ENCODE peak calls at places on chromosome 22, in seven cellular contexts. O, S, B, G, J, H and A are unnamed samples.

GRCh38 chr22:35892192-35892591 is 136.4 kb downstream of the RBFOX2 start:
- DNase-seq in O (no peak), S (no peak), B (no peak), G (no peak), J (no peak), H (no peak), A (no peak)

GRCh38 chr22:22048318-22048942 is 65.8 kb upstream of the TOP3B start:
- DNase-seq in O (no peak), S (no peak), B (no peak), G (no peak), J (no peak), H (no peak), A (no peak)

GRCh38 chr22:24183321-24184031 is 2.2 kb downstream of the SUSD2 start:
- DNase-seq in O (peak), S (no peak), B (no peak), G (no peak), J (no peak), H (no peak), A (no peak)

GRCh38 chr22:29266564-29267461 is 968 bp downstream of the RHBDD3 start:
- DNase-seq in O (peak), S (no peak), B (no peak), G (no peak), J (no peak), H (no peak), A (no peak)

GRCh38 chr22:21960200-21961126 is 7.8 kb upstream of the PPM1F start:
- DNase-seq in O (no peak), S (no peak), B (no peak), G (no peak), J (no peak), H (no peak), A (no peak)

GRCh38 chr22:26968873-26969272 is 311.5 kb downstream of the MIAT start:
- DNase-seq in O (no peak), S (no peak), B (no peak), G (no peak), J (no peak), H (no peak), A (no peak)

GRCh38 chr22:45448431-45448830 is 34.9 kb downstream of the RIBC2 start:
- DNase-seq in O (no peak), S (peak), B (no peak), G (no peak), J (peak), H (no peak), A (no peak)

GRCh38 chr22:33335611-33336279 is 277.6 kb upstream of the SYN3 start:
- DNase-seq in O (no peak), S (no peak), B (no peak), G (no peak), J (no peak), H (no peak), A (no peak)

GRCh38 chr22:28801845-28802594 is 1.7 kb upstream of the XBP1 start:
- DNase-seq in O (no peak), S (no peak), B (no peak), G (no peak), J (no peak), H (no peak), A (no peak)

GRCh38 chr22:48560836-48561235 is 1266.8 kb downstream of the BRD1 start:
- DNase-seq in O (no peak), S (peak), B (no peak), G (no peak), J (no peak), H (no peak), A (no peak)

GRCh38 chr22:16609548-16610261 is 17.1 kb upstream of the CCT8L2 start:
- DNase-seq in O (no peak), S (no peak), B (no peak), G (no peak), J (no peak), H (no peak), A (no peak)

GRCh38 chr22:28333106-28333505 is 346.5 kb downstream of the TTC28 start:
- DNase-seq in O (no peak), S (no peak), B (no peak), G (no peak), J (no peak), H (no peak), A (no peak)

GRCh38 chr22:30277547-30278344 is 11.1 kb upstream of the OSM start:
- DNase-seq in O (no peak), S (no peak), B (no peak), G (no peak), J (no peak), H (no peak), A (no peak)

GRCh38 chr22:26658671-26659478 is 1.5 kb downstream of the MIAT start:
- DNase-seq in O (peak), S (peak), B (peak), G (peak), J (no peak), H (peak), A (peak)

GRCh38 chr22:30301995-30302809 is 12.9 kb upstream of the CASTOR1 start:
- DNase-seq in O (peak), S (peak), B (no peak), G (no peak), J (no peak), H (no peak), A (no peak)

GRCh38 chr22:27474711-27475547 is 326.6 kb downstream of the MN1 start:
- DNase-seq in O (no peak), S (no peak), B (peak), G (no peak), J (no peak), H (no peak), A (peak)

GRCh38 chr22:44248926-44249325 is 63.8 kb downstream of the SHISAL1 start:
- DNase-seq in O (no peak), S (no peak), B (no peak), G (no peak), J (peak), H (no peak), A (no peak)

GRCh38 chr22:47918276-47918928 is 1156.0 kb downstream of the TBC1D22A start:
- DNase-seq in O (peak), S (no peak), B (no peak), G (peak), J (peak), H (no peak), A (no peak)

GRCh38 chr22:40345271-40345670 is 1.0 kb upstream of the ADSL start:
- DNase-seq in O (no peak), S (no peak), B (no peak), G (no peak), J (no peak), H (no peak), A (peak)

GRCh38 chr22:25193548-25193947 is 6.1 kb upstream of the CRYBB3 start:
- DNase-seq in O (no peak), S (no peak), B (no peak), G (no peak), J (no peak), H (no peak), A (no peak)

GRCh38 chr22:27992294-27993165 is 73.5 kb upstream of the PITPNB start:
- DNase-seq in O (no peak), S (peak), B (no peak), G (no peak), J (no peak), H (no peak), A (no peak)

GRCh38 chr22:26143801-26144325 is 25.4 kb upstream of the SEZ6L start:
- DNase-seq in O (no peak), S (no peak), B (no peak), G (no peak), J (no peak), H (no peak), A (no peak)

GRCh38 chr22:23696326-23696851 is 5.6 kb downstream of the RGL4 start:
- DNase-seq in O (peak), S (no peak), B (no peak), G (peak), J (no peak), H (peak), A (no peak)

GRCh38 chr22:19604711-19605268 is 80.6 kb upstream of the CLDN5 start:
- DNase-seq in O (no peak), S (no peak), B (no peak), G (no peak), J (no peak), H (no peak), A (no peak)
- TF ChIP-seq POLR2A in O (no peak), S (no peak), B (no peak), G (no peak), J (no peak), H (no peak), A (no peak)

GRCh38 chr22:32232447-32232846 is 22.7 kb downstream of the SLC5A4 start:
- DNase-seq in O (no peak), S (no peak), B (no peak), G (no peak), J (no peak), H (no peak), A (no peak)
- TF ChIP-seq POLR2A in O (no peak), S (no peak), B (no peak), G (no peak), J (no peak), H (no peak), A (no peak)

GRCh38 chr22:37981282-37982011 is 2.9 kb downstream of the SOX10 start:
- DNase-seq in O (no peak), S (no peak), B (no peak), G (no peak), J (no peak), H (no peak), A (no peak)
- TF ChIP-seq POLR2A in O (no peak), S (no peak), B (no peak), G (no peak), J (no peak), H (no peak), A (no peak)

GRCh38 chr22:20957118-20957690 is 9.9 kb upstream of the AIFM3 start:
- DNase-seq in O (peak), S (peak), B (peak), G (no peak), J (no peak), H (no peak), A (no peak)

GRCh38 chr22:20955548-20955947 is 11.5 kb upstream of the AIFM3 start:
- DNase-seq in O (peak), S (no peak), B (no peak), G (no peak), J (no peak), H (no peak), A (no peak)

GRCh38 chr22:20959578-20960461 is 7.2 kb upstream of the AIFM3 start:
- DNase-seq in O (peak), S (peak), B (no peak), G (no peak), J (no peak), H (no peak), A (no peak)

GRCh38 chr22:20956258-20957117 is 10.6 kb upstream of the AIFM3 start:
- DNase-seq in O (no peak), S (peak), B (peak), G (no peak), J (no peak), H (no peak), A (no peak)

DNA sequence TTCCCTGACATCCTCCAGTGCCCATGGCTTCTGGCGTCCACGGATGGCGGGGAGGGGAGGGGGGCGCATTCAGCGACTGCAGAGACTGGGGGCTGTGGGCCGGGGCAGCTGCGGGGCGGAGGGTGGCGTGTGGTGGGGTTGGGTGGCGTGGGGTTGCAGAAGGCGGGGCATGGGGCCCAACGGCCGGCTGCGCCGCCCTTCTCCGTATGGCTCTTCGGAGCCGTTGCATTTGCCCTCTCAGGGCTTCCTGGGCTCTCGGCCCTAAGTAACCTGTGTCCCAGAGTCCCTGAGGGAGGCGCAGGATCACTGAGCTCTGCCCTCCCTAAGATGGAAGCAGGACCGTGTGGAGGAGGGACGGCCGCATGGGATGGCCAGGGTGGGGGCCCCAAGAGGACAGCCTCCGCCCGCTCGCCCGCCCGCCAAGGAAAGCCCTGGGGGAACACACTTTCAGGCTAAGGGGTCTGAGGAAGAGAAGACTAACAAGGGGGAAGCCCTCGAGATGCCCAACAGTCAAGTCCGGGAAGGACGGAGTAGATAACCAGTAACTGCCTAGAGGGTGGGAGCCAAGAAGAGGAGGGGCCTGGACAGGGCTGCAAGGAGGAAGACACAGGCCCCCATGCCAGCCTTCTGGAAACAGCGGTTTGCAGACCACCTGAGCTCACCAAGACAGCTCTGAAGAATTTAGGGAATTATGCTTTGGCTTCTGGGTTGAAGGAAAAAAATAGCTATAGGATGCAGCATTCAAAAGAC is 9.2 kb upstream of the AIFM3 start:
- DNase-seq in O (peak), S (peak), B (peak), G (no peak), J (no peak), H (no peak), A (no peak)
- TF ChIP-seq POLR2A in O (no peak), S (no peak), B (peak), G (no peak), J (no peak), H (no peak), A (no peak)

DNA sequence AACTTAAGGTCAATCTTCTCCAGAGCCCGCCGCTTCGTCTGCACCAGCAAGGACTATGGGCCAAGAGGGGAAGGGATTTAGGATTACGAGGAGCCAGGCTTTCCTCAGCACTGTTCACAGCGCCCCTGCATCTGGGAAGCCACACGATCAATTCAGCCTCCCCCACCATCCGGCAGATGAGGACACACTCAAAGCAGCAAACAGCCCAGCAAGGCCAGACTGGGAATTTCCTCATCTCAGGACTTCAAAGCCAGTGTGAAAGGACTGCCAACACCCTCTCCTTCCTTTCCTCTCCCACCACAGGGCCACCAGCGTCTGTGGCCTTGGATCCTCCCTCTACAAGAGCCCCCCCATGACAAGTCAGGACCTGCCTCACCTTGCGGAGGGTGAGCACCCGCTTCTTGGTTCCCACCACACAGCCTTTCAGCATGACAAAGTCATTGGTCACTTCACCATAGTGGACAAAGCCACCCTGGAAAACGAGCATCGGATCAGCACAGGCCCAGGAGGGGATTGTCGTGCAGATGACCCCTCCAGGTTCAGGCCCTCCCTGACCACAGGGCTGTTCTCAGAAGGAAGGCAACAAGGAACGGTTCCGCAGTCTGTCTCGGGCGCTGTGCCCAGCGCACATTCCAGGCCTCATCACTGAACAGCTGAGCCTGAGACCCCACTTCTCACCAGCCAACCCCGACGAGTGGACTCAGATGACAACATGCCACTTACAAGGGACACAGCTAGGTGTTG is 6.0 kb downstream of the RPL3 start:
- DNase-seq in O (no peak), S (peak), B (no peak), G (no peak), J (no peak), H (no peak), A (no peak)
- TF ChIP-seq POLR2A in O (no peak), S (no peak), B (no peak), G (peak), J (no peak), H (no peak), A (no peak)

DNA sequence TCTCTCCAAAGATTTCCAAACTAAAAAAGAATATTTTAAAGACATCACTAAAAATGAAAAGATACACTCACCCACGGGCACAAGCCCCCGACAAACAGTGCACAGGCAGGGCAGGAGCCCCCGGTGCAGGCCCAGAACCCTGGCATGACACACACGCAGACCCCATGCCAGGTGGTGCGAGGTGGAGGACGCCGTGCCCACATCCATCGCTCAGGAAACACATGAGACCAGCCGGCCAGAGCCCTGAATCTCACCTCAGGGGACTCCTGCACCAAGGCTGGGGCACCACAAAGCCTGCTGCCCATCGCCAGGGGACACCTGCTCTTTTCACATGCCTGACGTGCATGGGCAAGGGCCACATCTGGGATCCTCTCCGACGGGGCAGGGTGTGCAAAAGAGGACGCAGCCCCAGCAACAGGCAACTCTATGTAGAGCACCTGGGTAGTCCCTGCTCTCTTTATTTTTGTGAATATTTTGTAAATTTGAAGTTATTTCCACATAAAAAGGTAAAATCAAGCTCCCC is 13.4 kb downstream of the BRD1 start:
- DNase-seq in O (no peak), S (no peak), B (no peak), G (no peak), J (no peak), H (no peak), A (no peak)
- TF ChIP-seq POLR2A in O (no peak), S (no peak), B (no peak), G (no peak), J (no peak), H (no peak), A (no peak)

GRCh38 chr22:38872172-38872830 is at the start of gene CBX6:
- DNase-seq in O (peak), S (peak), B (peak), G (peak), J (peak), H (peak), A (peak)
- TF ChIP-seq POLR2A in O (no peak), S (no peak), B (peak), G (peak), J (no peak), H (peak), A (peak)

GRCh38 chr22:41902016-41902415 is 12.9 kb downstream of the SHISA8 start:
- DNase-seq in O (no peak), S (no peak), B (no peak), G (no peak), J (no peak), H (no peak), A (no peak)

GRCh38 chr22:41905411-41906202 is 9.3 kb downstream of the SHISA8 start:
- DNase-seq in O (no peak), S (no peak), B (no peak), G (no peak), J (no peak), H (no peak), A (no peak)

GRCh38 chr22:41906822-41907221 is 8.1 kb downstream of the SHISA8 start:
- DNase-seq in O (no peak), S (no peak), B (no peak), G (no peak), J (no peak), H (no peak), A (no peak)

GRCh38 chr22:41902932-41903421 is 11.9 kb downstream of the SHISA8 start:
- DNase-seq in O (no peak), S (peak), B (no peak), G (no peak), J (no peak), H (no peak), A (no peak)

GRCh38 chr22:41904450-41905410 is 10.1 kb downstream of the SHISA8 start:
- DNase-seq in O (no peak), S (no peak), B (no peak), G (no peak), J (no peak), H (no peak), A (no peak)
- TF ChIP-seq POLR2A in O (no peak), S (no peak), B (no peak), G (no peak), J (no peak), H (no peak), A (no peak)

GRCh38 chr22:41526226-41526531 is 18.1 kb downstream of the POLR3H start:
- DNase-seq in O (no peak), S (no peak), B (no peak), G (no peak), J (no peak), H (no peak), A (no peak)

GRCh38 chr22:41525450-41526225 is 18.6 kb downstream of the POLR3H start:
- DNase-seq in O (no peak), S (no peak), B (no peak), G (no peak), J (no peak), H (no peak), A (no peak)

GRCh38 chr22:41528938-41529561 is 15.2 kb downstream of the POLR3H start:
- DNase-seq in O (no peak), S (no peak), B (no peak), G (no peak), J (no peak), H (no peak), A (no peak)

GRCh38 chr22:41528132-41528766 is 16.0 kb downstream of the POLR3H start:
- DNase-seq in O (no peak), S (no peak), B (no peak), G (no peak), J (no peak), H (no peak), A (no peak)

DNA sequence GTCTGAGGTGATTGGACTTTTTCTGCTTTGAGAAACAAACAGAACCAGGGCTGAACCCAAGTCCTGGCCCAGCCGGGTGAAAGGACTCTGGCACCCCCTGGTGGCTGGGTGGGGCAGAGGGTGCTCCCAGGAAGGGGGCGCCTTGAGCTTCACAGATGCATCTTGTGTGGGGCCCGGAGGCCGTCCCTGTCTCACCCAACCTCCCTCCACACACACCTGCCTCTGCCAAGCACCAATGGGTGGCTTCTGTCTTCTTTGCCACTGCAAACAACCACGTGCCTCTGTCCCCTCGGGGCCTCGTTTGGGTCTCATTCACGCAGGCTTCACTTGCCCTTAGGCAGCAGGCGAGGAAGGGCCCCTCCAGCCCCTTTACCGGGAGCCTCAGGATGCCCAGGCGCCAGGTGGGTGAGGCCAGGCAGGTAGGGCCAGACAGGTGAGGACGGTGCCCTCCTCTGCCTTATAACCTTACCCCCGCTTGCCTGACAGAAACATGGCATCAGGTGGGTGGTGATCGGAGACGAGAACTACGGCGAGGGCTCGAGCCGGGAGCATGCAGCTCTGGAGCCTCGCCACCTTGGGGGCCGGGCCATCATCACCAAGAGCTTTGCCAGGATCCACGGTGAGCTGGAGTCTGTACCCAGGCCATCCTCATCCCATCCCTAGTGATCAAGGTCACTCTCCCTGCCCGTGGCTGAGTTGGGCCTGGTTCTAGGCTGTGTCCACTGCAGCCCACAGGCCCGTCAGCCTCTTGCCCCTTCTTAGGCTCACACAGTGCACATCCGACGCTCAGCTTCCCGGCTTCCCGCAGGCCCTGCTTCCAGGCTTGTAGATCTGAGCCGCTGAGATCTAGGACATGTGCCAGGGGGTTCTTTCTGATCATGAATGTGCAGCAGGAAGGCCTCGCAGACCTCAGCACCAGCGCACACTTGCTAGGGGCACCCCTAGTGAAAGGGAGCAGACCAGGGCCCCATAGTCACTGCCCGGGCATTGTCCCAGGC is 17.2 kb downstream of the POLR3H start:
- DNase-seq in O (peak), S (no peak), B (peak), G (peak), J (no peak), H (no peak), A (no peak)
- TF ChIP-seq POLR2A in O (no peak), S (no peak), B (no peak), G (no peak), J (no peak), H (no peak), A (no peak)